ENCODE peak calls at places on chromosomes 13 and 19, in eight cellular contexts. Q is neuronal stem cell; S is ureter; W is T-helper 1 cell; F is NCI-H1436 treated with DMSO at 0.1 percent for 48 hours; V is activated naive CD4-positive, alpha-beta T cell treated with anti-CD3 and anti-CD28 coated beads, Interleukin-2, amount 50 U/mL, for 16 hours; P is NCI-H2029; M is lower leg skin. H is an unnamed sample.

GRCh38 chr13:80038371-80038770 is 302.6 kb downstream of the SPRY2 start:
- DNase-seq in V (no peak), M (no peak), S (no peak), F (no peak), W (no peak), P (no peak), Q (no peak), H (no peak)

GRCh38 chr13:51673165-51673564 is 88.9 kb downstream of the WDFY2 start:
- DNase-seq in S (no peak), Q (no peak), V (no peak), W (no peak), F (no peak), M (no peak), P (no peak), H (no peak)

GRCh38 chr19:17886515-17886914 is 14.8 kb downstream of the SLC5A5 start:
- DNase-seq in S (no peak), Q (no peak), F (no peak), P (no peak), M (no peak), V (no peak), W (no peak), H (no peak)

GRCh38 chr13:45859682-45860081 is 8.1 kb upstream of the SIAH3 start:
- DNase-seq in F (no peak), V (no peak), M (no peak), S (no peak), W (no peak), Q (peak), P (no peak), H (no peak)

GRCh38 chr19:42554046-42554575 is 25.8 kb upstream of the CEACAM1 start:
- DNase-seq in Q (no peak), W (no peak), S (no peak), M (no peak), F (no peak), V (no peak), P (no peak), H (no peak)

GRCh38 chr13:77042566-77043177 is 15.7 kb upstream of the FBXL3 start:
- DNase-seq in F (no peak), Q (no peak), S (no peak), M (no peak), W (no peak), V (no peak), P (no peak), H (no peak)

GRCh38 chr13:59680429-59681024 is 483.2 kb downstream of the DIAPH3 start:
- DNase-seq in Q (no peak), P (no peak), W (no peak), F (no peak), S (no peak), M (no peak), V (no peak), H (peak)

GRCh38 chr19:29687897-29688728 is 22.9 kb downstream of the PLEKHF1 start:
- DNase-seq in Q (no peak), F (no peak), S (no peak), M (no peak), V (no peak), W (no peak), P (no peak), H (no peak)

GRCh38 chr19:33724021-33724722 is 72.5 kb upstream of the KCTD15 start:
- DNase-seq in V (no peak), S (no peak), F (no peak), M (no peak), Q (no peak), W (no peak), P (no peak), H (no peak)

GRCh38 chr19:16085115-16085514 is 8.8 kb downstream of the TPM4 start:
- DNase-seq in V (peak), P (no peak), Q (no peak), S (no peak), M (no peak), F (no peak), W (no peak), H (no peak)

GRCh38 chr19:54517483-54517882 is 14.9 kb downstream of the LAIR2 start:
- DNase-seq in W (no peak), V (peak), M (no peak), F (no peak), P (peak), Q (peak), S (no peak), H (peak)

GRCh38 chr13:79901336-79901735 is 420.4 kb downstream of the NDFIP2 start:
- DNase-seq in V (no peak), W (no peak), S (no peak), P (no peak), F (peak), Q (no peak), M (no peak), H (no peak)

GRCh38 chr19:16017138-16017490 is 59.2 kb upstream of the TPM4 start:
- DNase-seq in M (no peak), V (no peak), S (no peak), F (no peak), P (no peak), Q (no peak), W (no peak), H (no peak)

GRCh38 chr19:13887529-13887928 is 10.6 kb downstream of the NANOS3 start:
- DNase-seq in W (no peak), V (no peak), Q (no peak), F (no peak), M (no peak), P (no peak), S (no peak), H (no peak)

GRCh38 chr13:28586585-28587540 is 72.1 kb upstream of the POMP start:
- DNase-seq in P (no peak), V (no peak), Q (no peak), F (no peak), M (no peak), W (no peak), S (no peak), H (no peak)